ENCODE peak calls at places on chromosomes 5 and 9, in nine cellular contexts. W, P, O, Q, M, Z, V, Y and X are unnamed samples.
A peak's percentile ranks its signal among the peaks of the same experiment; 100 is the strongest.

GRCh38 chr5:138686668-138687067 is 66.6 kb upstream of the CTNNA1 start:
- DNase-seq in Y (no peak), P (no peak), V (no peak), Q (no peak), O (no peak), Z (no peak), M (no peak), W (no peak), X (no peak)

GRCh38 chr5:76332102-76332501 is 71.0 kb upstream of the IQGAP2 start:
- DNase-seq in Q (no peak), W (no peak), O (no peak), P (no peak), M (no peak), Y (no peak), V (no peak), Z (no peak), X (no peak)

GRCh38 chr5:1692381-1692780 is 107.3 kb downstream of the MRPL36 start:
- DNase-seq in Z (no peak), M (no peak), O (no peak), W (no peak), P (no peak), Q (no peak), V (no peak), Y (no peak), X (no peak)

GRCh38 chr9:2181794-2182193 is 166.6 kb downstream of the SMARCA2 start:
- DNase-seq in V (no peak), W (no peak), O (no peak), Y (no peak), Z (no peak), M (no peak), Q (no peak), P (peak; percentile 58), X (no peak)

GRCh38 chr9:98303556-98304125 is 48.2 kb upstream of the TBC1D2 start:
- DNase-seq in W (no peak), O (no peak), M (no peak), Z (no peak), V (no peak), Q (no peak), Y (no peak), P (no peak), X (no peak)

GRCh38 chr5:176863041-176863764 is 35.9 kb downstream of the HK3 start:
- DNase-seq in W (no peak), Q (no peak), Y (no peak), P (no peak), V (no peak), O (no peak), Z (no peak), M (no peak), X (no peak)

GRCh38 chr9:116153765-116154333 is at the start of gene PAPPA:
- DNase-seq in Q (no peak), W (no peak), V (no peak), P (no peak), O (no peak), Y (no peak), M (no peak), Z (no peak), X (no peak)

GRCh38 chr5:9845185-9845584 is 215.0 kb upstream of the TAS2R1 start:
- DNase-seq in P (no peak), M (no peak), Q (no peak), Z (no peak), W (no peak), Y (no peak), V (no peak), O (no peak), X (no peak)

GRCh38 chr9:93646640-93647178 is 70.3 kb downstream of the PHF2 start:
- DNase-seq in P (no peak), Q (no peak), Z (no peak), W (no peak), Y (no peak), O (no peak), M (no peak), V (no peak), X (no peak)

GRCh38 chr5:95803271-95804148 is 19.0 kb downstream of the GLRX start:
- DNase-seq in W (no peak), P (no peak), V (no peak), Z (no peak), M (no peak), Q (no peak), Y (no peak), O (no peak), X (no peak)

GRCh38 chr5:122463221-122463620 is 151.2 kb downstream of the SNCAIP start:
- DNase-seq in Q (no peak), O (no peak), M (no peak), V (no peak), P (no peak), Z (no peak), W (no peak), Y (no peak), X (no peak)

GRCh38 chr5:76818844-76819831 is at the start of gene F2RL1:
- DNase-seq in M (peak; percentile 48), Z (peak; percentile 40), V (peak; percentile 15), P (peak; percentile 82), W (peak; percentile 30), Y (no peak), Q (no peak), O (peak; percentile 30), X (peak; percentile 91)

GRCh38 chr9:134993996-134994720 is 76.4 kb upstream of the FCN1 start:
- DNase-seq in V (no peak), Z (no peak), O (no peak), M (no peak), Y (no peak), W (no peak), Q (no peak), P (no peak), X (no peak)

GRCh38 chr5:181241393-181241975 is 2.2 kb downstream of the RACK1 start:
- DNase-seq in V (peak; percentile 50), O (peak; percentile 56), P (no peak), Z (no peak), Y (no peak), M (no peak), W (no peak), Q (no peak), X (no peak)

GRCh38 chr9:117247271-117247670 is 167.6 kb downstream of the ASTN2 start:
- DNase-seq in P (no peak), Z (peak; percentile 13), Q (peak; percentile 27), W (no peak), Y (no peak), O (no peak), V (no peak), M (no peak), X (no peak)

GRCh38 chr9:127756233-127756632 is 21.1 kb upstream of the TOR2A start:
- DNase-seq in O (no peak), M (no peak), Q (no peak), W (no peak), P (no peak), Z (no peak), Y (no peak), V (no peak), X (no peak)

GRCh38 chr5:26805076-26805475 is 233.3 kb downstream of the CDH9 start:
- DNase-seq in P (no peak), Z (no peak), V (no peak), Q (no peak), O (no peak), Y (no peak), M (no peak), W (no peak), X (no peak)

GRCh38 chr5:90161399-90161798 is 248.2 kb downstream of the CETN3 start:
- DNase-seq in Z (no peak), V (no peak), Q (no peak), Y (no peak), O (no peak), P (peak; percentile 16), W (no peak), M (no peak), X (no peak)

GRCh38 chr5:113212244-113212920 is 222.4 kb downstream of the TSSK1B start:
- DNase-seq in Q (peak; percentile 60), M (no peak), O (no peak), P (no peak), Y (no peak), Z (no peak), W (no peak), V (no peak), X (no peak)

GRCh38 chr9:132328580-132328979 is 26.2 kb downstream of the SETX start:
- DNase-seq in V (no peak), Z (no peak), O (no peak), M (no peak), Y (no peak), W (no peak), P (no peak), Q (no peak), X (no peak)

GRCh38 chr9:123460091-123460490 is 104.1 kb downstream of the CRB2 start:
- DNase-seq in Q (no peak), V (no peak), O (no peak), M (no peak), P (no peak), Y (no peak), W (no peak), Z (no peak), X (no peak)

GRCh38 chr9:2655411-2655901 is 33.9 kb downstream of the VLDLR start:
- DNase-seq in V (no peak), Y (peak; percentile 23), W (no peak), Q (no peak), M (no peak), O (peak; percentile 45), P (no peak), Z (no peak), X (peak; percentile 1)

GRCh38 chr5:57494104-57495098 is 11.8 kb upstream of the ACTBL2 start:
- DNase-seq in V (no peak), Y (peak; percentile 42), Z (no peak), P (no peak), Q (no peak), O (peak; percentile 45), M (peak; percentile 35), W (peak; percentile 2), X (peak; percentile 10)

GRCh38 chr5:44774279-44774880 is 34.4 kb upstream of the MRPS30 start:
- DNase-seq in Y (no peak), V (no peak), M (no peak), O (no peak), W (no peak), P (peak; percentile 4), Q (peak; percentile 4), Z (peak; percentile 1), X (no peak)

GRCh38 chr5:82314964-82315728 is 37.0 kb upstream of the RPS23 start:
- DNase-seq in V (no peak), Z (no peak), P (no peak), O (no peak), W (no peak), Y (peak; percentile 69), Q (no peak), M (no peak), X (no peak)

GRCh38 chr9:87579761-87580626 is 82.3 kb downstream of the DAPK1 start:
- DNase-seq in Y (no peak), V (no peak), O (no peak), W (no peak), P (no peak), M (no peak), Q (no peak), Z (no peak), X (no peak)

GRCh38 chr5:8756498-8757084 is 789.3 kb downstream of the SEMA5A start:
- DNase-seq in Q (peak; percentile 27), Y (no peak), W (no peak), V (no peak), Z (peak; percentile 17), P (peak; percentile 13), O (no peak), M (no peak), X (peak; percentile 13)

GRCh38 chr5:141150993-141151325 is 1.1 kb downstream of the PCDHB6 start:
- DNase-seq in Z (no peak), Q (no peak), W (no peak), M (no peak), O (no peak), P (no peak), Y (no peak), V (no peak), X (no peak)

GRCh38 chr9:750264-750967 is 91.1 kb upstream of the DMRT1 start:
- DNase-seq in M (no peak), W (no peak), P (no peak), Z (no peak), V (no peak), Y (no peak), Q (no peak), O (no peak), X (no peak)

GRCh38 chr5:159682623-159683022 is 233.7 kb upstream of the ADRA1B start:
- DNase-seq in Q (no peak), Z (no peak), P (no peak), Y (no peak), O (no peak), M (no peak), W (no peak), V (no peak), X (no peak)